ENCODE peak calls at places on chromosomes 7 and 10, in five cellular contexts. R is islet precursor cell; V is stimulated activated naive CD8-positive, alpha-beta T cell treated with anti-CD3 and anti-CD28 coated beads, Interleukin-15, amount 100 ng/mL, for 72 hours; E is progenitor cell of endocrine pancreas; K is ascending aorta. G is an unnamed sample.
A peak's percentile ranks its signal among the peaks of the same experiment; 100 is the strongest.

GRCh38 chr7:149295481-149295850 is 33.5 kb downstream of the ZNF783 start:
- DNase-seq in K (no peak), V (no peak), E (no peak), R (no peak), G (no peak)

GRCh38 chr7:134212576-134213546 is 85.7 kb downstream of the LRGUK start:
- DNase-seq in K (no peak), E (no peak), V (no peak), R (no peak), G (no peak)

GRCh38 chr10:12377891-12378290 is 28.5 kb downstream of the CAMK1D start:
- DNase-seq in K (no peak), V (no peak), E (no peak), R (no peak), G (no peak)

GRCh38 chr10:55500931-55501559 is 700.0 kb upstream of the PCDH15 start:
- DNase-seq in V (no peak), E (no peak), R (peak; percentile 77), K (no peak), G (no peak)

GRCh38 chr7:76077435-76077834 is 29.5 kb downstream of the MDH2 start:
- DNase-seq in K (no peak), E (no peak), R (no peak), V (no peak), G (no peak)

GRCh38 chr7:51234139-51234538 is 82.5 kb downstream of the COBL start:
- DNase-seq in V (no peak), R (peak; percentile 56), K (no peak), E (no peak), G (no peak)

GRCh38 chr10:93751832-93752231 is 5.9 kb upstream of the LGI1 start:
- DNase-seq in K (no peak), R (no peak), E (no peak), V (no peak), G (no peak)

GRCh38 chr10:102727037-102727818 is 12.8 kb downstream of the SFXN2 start:
- DNase-seq in K (no peak), R (no peak), E (no peak), V (no peak), G (no peak)

GRCh38 chr7:128876978-128877755 is 14.5 kb downstream of the ATP6V1F start:
- DNase-seq in K (no peak), R (peak; percentile 47), E (no peak), V (no peak), G (no peak)

GRCh38 chr10:24869354-24870016 is 82.9 kb downstream of the PRTFDC1 start:
- DNase-seq in K (no peak), R (no peak), V (no peak), E (no peak), G (no peak)

GRCh38 chr10:121722665-121723064 is 124.4 kb upstream of the FGFR2 start:
- DNase-seq in K (no peak), E (no peak), R (no peak), V (no peak), G (no peak)

GRCh38 chr7:137469191-137469811 is 125.8 kb upstream of the PTN start:
- DNase-seq in E (no peak), R (no peak), K (no peak), V (no peak), G (no peak)

GRCh38 chr10:71575446-71575845 is 144.1 kb downstream of the C10orf105 start:
- DNase-seq in E (no peak), V (no peak), K (no peak), R (no peak), G (no peak)

GRCh38 chr10:130053561-130053960 is 57.1 kb downstream of the C10orf143 start:
- DNase-seq in V (no peak), R (no peak), K (no peak), E (no peak), G (no peak)

GRCh38 chr7:103065666-103066065 is 8.9 kb downstream of the FBXL13 start:
- DNase-seq in R (peak; percentile 77), E (peak; percentile 14), K (no peak), V (peak; percentile 46), G (no peak)

GRCh38 chr10:32795598-32796183 is 162.3 kb downstream of the ITGB1 start:
- DNase-seq in K (no peak), E (no peak), V (no peak), R (no peak), G (no peak)

GRCh38 chr10:131354380-131354779 is 42.9 kb upstream of the TCERG1L start:
- DNase-seq in E (peak; percentile 39), R (peak; percentile 54), K (no peak), V (no peak), G (no peak)

GRCh38 chr10:29559996-29560395 is 74.8 kb downstream of the SVIL start:
- DNase-seq in V (no peak), E (no peak), K (no peak), R (no peak), G (no peak)

GRCh38 chr10:93921338-93921737 is 27.6 kb downstream of the SLC35G1 start:
- DNase-seq in E (no peak), V (peak; percentile 9), R (no peak), K (no peak), G (no peak)

GRCh38 chr7:110386914-110387313 is 704.0 kb upstream of the LRRN3 start:
- DNase-seq in R (peak; percentile 94), K (no peak), V (no peak), E (no peak), G (peak; percentile 5)